ENCODE peak calls at places on chromosomes 11 and 22, in four cellular contexts. R, E, P and Y are unnamed samples.

GRCh38 chr11:85970593-85970992 is 98.3 kb downstream of the PICALM start:
- DNase-seq in E (no peak), R (no peak), P (no peak), Y (no peak)

GRCh38 chr11:35270342-35270741 is 131.4 kb downstream of the CD44 start:
- DNase-seq in R (no peak), P (no peak), E (no peak), Y (no peak)

GRCh38 chr11:82229346-82229745 is 504.3 kb downstream of the FAM181B start:
- DNase-seq in P (peak; percentile 38), E (no peak), R (no peak), Y (no peak)

GRCh38 chr11:79235696-79236095 is 205.1 kb downstream of the TENM4 start:
- DNase-seq in E (no peak), P (no peak), R (no peak), Y (no peak)

GRCh38 chr11:44755553-44756505 is 29.1 kb downstream of the TSPAN18 start:
- DNase-seq in E (no peak), R (no peak), P (no peak), Y (no peak)

GRCh38 chr22:49845666-49846459 is 7.8 kb upstream of the ZBED4 start:
- DNase-seq in E (no peak), R (no peak), P (no peak), Y (no peak)

GRCh38 chr11:119441898-119442243 is 18.9 kb upstream of the THY1 start:
- DNase-seq in P (no peak), E (no peak), R (no peak), Y (peak; percentile 36)

GRCh38 chr11:36386411-36386810 is 90.3 kb downstream of the PRR5L start:
- DNase-seq in P (no peak), R (no peak), E (no peak), Y (no peak)

GRCh38 chr22:40020956-40021355 is 26.2 kb downstream of the FAM83F start:
- DNase-seq in R (no peak), P (no peak), E (no peak), Y (no peak)

GRCh38 chr22:16601437-16602223 is 9.0 kb upstream of the CCT8L2 start:
- DNase-seq in P (no peak), R (no peak), E (no peak), Y (peak; percentile 92)

GRCh38 chr22:34943830-34944229 is 122.1 kb upstream of the ISX start:
- DNase-seq in R (no peak), P (no peak), E (no peak), Y (no peak)

GRCh38 chr11:78256962-78257361 is 68.2 kb downstream of the USP35 start:
- DNase-seq in P (no peak), E (no peak), R (no peak), Y (peak; percentile 87)

GRCh38 chr11:28838741-28839140 is 730.6 kb downstream of the METTL15 start:
- DNase-seq in R (no peak), E (no peak), P (no peak), Y (no peak)

GRCh38 chr11:57649826-57650738 is at the start of gene YPEL4:
- DNase-seq in P (peak; percentile 47), R (no peak), E (no peak), Y (peak; percentile 83)

GRCh38 chr11:45917286-45917622 is 423 bp downstream of the PEX16 start:
- DNase-seq in E (no peak), P (no peak), R (no peak), Y (peak; percentile 37)

GRCh38 chr11:47216141-47216798 is 1.5 kb downstream of the DDB2 start:
- DNase-seq in R (peak; percentile 45), E (no peak), P (no peak), Y (peak; percentile 38)

GRCh38 chr11:45301537-45302246 is 15.6 kb upstream of the SYT13 start:
- DNase-seq in P (no peak), R (no peak), E (no peak), Y (no peak)

GRCh38 chr22:23206915-23207314 is 26.6 kb downstream of the BCR start:
- DNase-seq in P (no peak), E (no peak), R (no peak), Y (no peak)

GRCh38 chr11:46513934-46514342 is 79.9 kb downstream of the AMBRA1 start:
- DNase-seq in R (no peak), E (no peak), P (no peak), Y (no peak)

GRCh38 chr22:29830585-29830984 is 7.5 kb downstream of the ASCC2 start:
- DNase-seq in E (no peak), P (no peak), R (no peak), Y (no peak)

GRCh38 chr22:22879675-22880029 is 8.0 kb upstream of the IGLL5 start:
- DNase-seq in E (no peak), R (no peak), P (no peak), Y (no peak)

GRCh38 chr22:36201630-36202312 is at the start of gene APOL4:
- DNase-seq in R (no peak), E (no peak), P (no peak), Y (peak; percentile 58)

GRCh38 chr11:62502030-62502730 is 44.4 kb downstream of the AHNAK start:
- DNase-seq in R (no peak), P (no peak), E (no peak), Y (no peak)

GRCh38 chr11:68002943-68003845 is 703 bp downstream of the UNC93B1 start:
- DNase-seq in R (no peak), P (no peak), E (no peak), Y (peak; percentile 64)

GRCh38 chr22:38423512-38424503 is 31.2 kb downstream of the KCNJ4 start:
- DNase-seq in R (no peak), P (no peak), E (no peak), Y (no peak)

GRCh38 chr22:26304730-26305129 is 124.3 kb upstream of the ASPHD2 start:
- DNase-seq in R (no peak), E (no peak), P (no peak), Y (no peak)

GRCh38 chr11:26473216-26474194 is 98.6 kb downstream of the MUC15 start:
- DNase-seq in P (no peak), R (no peak), E (no peak), Y (no peak)

GRCh38 chr11:131977231-131977630 is 606.8 kb downstream of the NTM start:
- DNase-seq in E (no peak), R (no peak), P (no peak), Y (no peak)

GRCh38 chr22:19052941-19053551 is 69.2 kb downstream of the DGCR2 start:
- DNase-seq in P (no peak), R (no peak), E (no peak), Y (no peak)

GRCh38 chr22:30193031-30193794 is 53.3 kb downstream of the LIF start:
- DNase-seq in R (no peak), E (no peak), P (no peak), Y (no peak)

GRCh38 chr11:47672283-47672730 is 29.9 kb upstream of the MTCH2 start:
- DNase-seq in R (no peak), P (no peak), E (no peak), Y (no peak)

GRCh38 chr11:12121504-12121903 is 11.1 kb downstream of the MICAL2 start:
- DNase-seq in E (no peak), R (no peak), P (no peak), Y (no peak)

GRCh38 chr11:46134540-46134939 is 13.3 kb upstream of the PHF21A start:
- DNase-seq in R (no peak), P (no peak), E (no peak), Y (no peak)

GRCh38 chr11:12409621-12410005 is 32.2 kb downstream of the PARVA start:
- DNase-seq in R (no peak), E (no peak), P (no peak), Y (no peak)

GRCh38 chr22:36879775-36880174 is 19.0 kb downstream of the NCF4 start:
- DNase-seq in R (no peak), P (no peak), E (no peak), Y (no peak)

DNA sequence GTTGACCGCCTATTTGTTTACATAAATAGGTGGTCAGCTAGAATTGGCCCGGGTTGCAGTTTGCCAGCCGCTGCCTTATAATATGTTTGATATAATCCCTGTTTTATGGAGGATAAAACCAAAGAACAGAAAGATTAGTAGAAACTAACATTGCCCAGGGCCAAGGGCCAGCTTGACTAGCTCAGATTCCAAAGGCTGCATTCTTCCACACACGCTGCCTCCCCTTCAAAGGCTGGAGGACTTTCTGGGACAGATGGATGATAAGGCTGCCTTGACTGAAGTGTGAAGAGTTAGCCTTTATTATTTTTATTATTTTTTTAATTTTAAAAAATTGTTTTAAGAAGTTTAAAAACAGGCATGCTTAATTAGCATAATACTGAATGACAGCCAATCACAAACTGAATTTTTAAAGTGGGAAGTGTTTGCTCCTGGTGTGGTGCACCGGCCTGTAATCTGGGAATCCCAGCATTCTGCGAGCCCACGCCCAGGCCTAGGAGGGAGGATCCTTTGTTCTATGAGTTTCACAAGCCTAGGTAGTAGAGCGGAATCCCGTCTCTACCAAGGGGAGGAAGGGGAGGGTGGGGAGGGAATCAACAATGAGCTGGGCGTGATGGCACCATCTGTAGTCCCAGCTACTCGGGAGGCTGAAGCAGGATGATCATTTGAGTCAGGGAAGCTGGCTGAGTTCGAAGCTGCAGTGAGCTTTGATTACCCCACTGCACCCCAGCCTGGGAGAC is 114.9 kb downstream of the NAV2 start:
- DNase-seq in E (peak; percentile 39), P (no peak), R (no peak), Y (no peak)
- TF ChIP-seq JUND in E (no peak), P (no peak), R (no peak), Y (no peak)

GRCh38 chr11:128196235-128196634 is 391.1 kb downstream of the ETS1 start:
- DNase-seq in P (no peak), E (no peak), R (no peak), Y (no peak)
- TF ChIP-seq JUND in P (no peak), E (no peak), R (no peak), Y (no peak)

GRCh38 chr11:73314121-73314948 is 6.3 kb downstream of the ARHGEF17 start:
- DNase-seq in P (no peak), R (no peak), E (no peak), Y (peak; percentile 42)
- TF ChIP-seq JUND in P (no peak), R (no peak), E (no peak), Y (no peak)

GRCh38 chr22:31215018-31215535 is 3.0 kb downstream of the LIMK2 start:
- DNase-seq in R (no peak), P (no peak), E (no peak), Y (no peak)

GRCh38 chr22:31210830-31211503 is 1.1 kb upstream of the LIMK2 start:
- DNase-seq in R (no peak), P (no peak), E (no peak), Y (no peak)

GRCh38 chr22:31212783-31213626 is 907 bp downstream of the LIMK2 start:
- DNase-seq in R (no peak), E (no peak), P (no peak), Y (peak; percentile 29)

GRCh38 chr22:31211504-31211861 is 615 bp upstream of the LIMK2 start:
- DNase-seq in R (no peak), E (no peak), P (no peak), Y (no peak)

DNA sequence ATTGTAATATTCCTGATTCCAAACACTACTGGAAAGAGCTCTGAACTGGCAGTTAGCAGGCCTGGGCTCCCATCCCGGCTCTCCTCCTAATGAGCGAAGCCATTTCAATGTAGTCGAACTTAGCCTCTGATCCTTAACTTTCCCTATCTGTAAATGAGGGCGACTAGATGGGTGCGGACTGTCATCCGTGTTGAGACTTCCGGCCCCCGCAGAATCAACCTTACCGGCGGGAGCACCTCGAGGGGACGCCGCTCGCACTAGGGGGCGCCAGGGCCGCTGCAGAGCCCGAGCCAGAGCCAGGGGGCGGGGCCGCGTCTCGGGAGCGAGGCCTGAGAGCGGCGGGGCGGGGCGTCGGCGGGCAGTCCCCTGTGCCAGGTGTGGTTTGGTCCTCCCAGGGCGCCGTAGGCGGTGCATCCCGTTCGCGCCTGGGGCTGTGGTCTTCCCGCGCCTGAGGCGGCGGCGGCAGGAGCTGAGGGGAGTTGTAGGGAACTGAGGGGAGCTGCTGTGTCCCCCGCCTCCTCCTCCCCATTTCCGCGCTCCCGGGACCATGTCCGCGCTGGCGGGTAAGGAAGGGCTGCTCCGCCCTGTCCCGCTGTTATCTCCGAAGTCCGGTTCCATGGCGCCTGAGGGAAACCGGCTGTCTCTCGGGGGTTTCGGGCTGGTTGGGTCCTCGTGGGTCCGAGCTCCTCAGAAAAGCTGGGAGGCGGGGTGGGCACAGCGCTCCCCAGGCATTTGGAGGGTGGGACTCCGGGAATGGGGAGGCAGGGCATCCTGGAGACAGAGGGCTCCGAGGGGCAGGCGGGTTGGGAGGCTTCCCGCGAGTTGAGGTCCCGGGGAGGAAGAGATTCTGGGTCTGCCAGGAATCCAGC is at the start of gene LIMK2:
- DNase-seq in P (peak; percentile 73), E (peak; percentile 83), R (peak; percentile 76), Y (peak; percentile 92)
- TF ChIP-seq JUND in P (no peak), E (no peak), R (no peak), Y (peak; percentile 30)